ENCODE peak calls at places on chromosomes 6 and 20, in seven cellular contexts. D is aorta; H is pancreas; S is neuronal stem cell; B is effector memory CD4-positive, alpha-beta T cell; A is CD8-positive, alpha-beta memory T cell; Z is tibial nerve. L is an unnamed sample.

GRCh38 chr20:48202774-48203173 is 417.5 kb upstream of the SULF2 start:
- DNase-seq in D (peak; percentile 28), H (no peak), S (no peak), B (no peak), A (no peak), Z (no peak), L (no peak)

GRCh38 chr6:127590344-127590743 is 13.4 kb downstream of the C6orf58 start:
- DNase-seq in D (no peak), H (no peak), S (no peak), B (no peak), A (no peak), Z (no peak), L (no peak)

GRCh38 chr6:26158581-26159416 is 71.6 kb downstream of the HFE start:
- DNase-seq in D (peak; percentile 82), H (no peak), S (no peak), B (peak; percentile 57), A (peak; percentile 77), Z (peak; percentile 55), L (no peak)

GRCh38 chr6:134706806-134707205 is 243.1 kb downstream of the ALDH8A1 start:
- DNase-seq in D (no peak), H (no peak), S (no peak), B (no peak), A (no peak), Z (no peak), L (no peak)

GRCh38 chr20:11041396-11041795 is 367.6 kb upstream of the JAG1 start:
- DNase-seq in D (no peak), H (no peak), S (no peak), B (no peak), A (no peak), Z (no peak), L (no peak)

GRCh38 chr6:100370265-100370664 is 94.5 kb downstream of the SIM1 start:
- DNase-seq in D (no peak), H (no peak), S (no peak), B (no peak), A (no peak), Z (no peak), L (no peak)

GRCh38 chr20:40571625-40572024 is 117.4 kb downstream of the MAFB start:
- DNase-seq in D (peak; percentile 47), H (no peak), S (no peak), B (no peak), A (no peak), Z (no peak), L (no peak)

GRCh38 chr20:8073024-8073832 is 53.7 kb upstream of the TMX4 start:
- DNase-seq in D (no peak), H (no peak), S (no peak), B (peak; percentile 0), A (no peak), Z (no peak), L (no peak)

GRCh38 chr6:2862712-2863174 is 21.1 kb upstream of the SERPINB1 start:
- DNase-seq in D (no peak), H (no peak), S (no peak), B (no peak), A (no peak), Z (no peak), L (no peak)

GRCh38 chr6:110826236-110827129 is 11.2 kb upstream of the CDK19 start:
- DNase-seq in D (peak; percentile 51), H (no peak), S (no peak), B (no peak), A (no peak), Z (peak; percentile 12), L (no peak)

GRCh38 chr6:116884530-116884929 is 7.5 kb downstream of the RFX6 start:
- DNase-seq in D (no peak), H (no peak), S (no peak), B (no peak), A (no peak), Z (no peak), L (no peak)

GRCh38 chr6:118771253-118771652 is 119.9 kb upstream of the CEP85L start:
- DNase-seq in D (no peak), H (no peak), S (no peak), B (no peak), A (no peak), Z (no peak), L (no peak)

GRCh38 chr6:17096657-17097056 is 5.2 kb upstream of the STMND1 start:
- DNase-seq in D (no peak), H (no peak), S (no peak), B (no peak), A (no peak), Z (no peak), L (no peak)

GRCh38 chr6:35469711-35470662 is 1.8 kb downstream of the RPL10A start:
- DNase-seq in D (no peak), H (peak; percentile 77), S (no peak), B (no peak), A (peak; percentile 17), Z (no peak), L (no peak)

GRCh38 chr6:167744681-167745659 is 81.7 kb upstream of the AFDN start:
- DNase-seq in D (no peak), H (no peak), S (no peak), B (no peak), A (no peak), Z (no peak), L (no peak)

DNA sequence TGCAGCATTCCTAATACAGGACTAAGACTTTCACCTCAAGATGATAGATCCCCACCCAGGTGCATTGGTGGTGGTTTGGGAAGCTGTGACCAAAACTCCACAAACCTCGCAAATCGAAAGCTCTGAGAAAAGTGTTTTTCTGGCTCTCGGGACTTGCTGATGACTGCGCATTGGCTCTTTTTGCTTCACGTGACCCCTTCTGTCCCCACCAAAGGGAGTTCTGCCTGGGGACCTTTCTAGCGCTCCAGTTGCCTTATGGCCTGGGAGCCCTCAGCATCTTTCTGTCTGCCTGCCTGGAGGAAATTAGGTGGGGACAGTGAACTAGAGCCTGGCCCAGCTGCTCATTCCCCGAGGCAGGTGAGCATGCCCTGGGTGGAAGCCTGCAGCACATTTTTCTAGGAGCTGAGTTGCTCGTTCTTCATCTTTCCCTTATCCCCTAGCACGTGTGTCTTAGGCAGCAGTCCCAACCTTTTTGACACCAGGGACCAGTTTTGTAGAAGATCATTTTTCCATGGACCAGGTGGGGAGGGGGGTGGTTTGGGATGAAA is 90.2 kb downstream of the TXNDC5 start:
- DNase-seq in D (no peak), H (no peak), S (no peak), B (no peak), A (no peak), Z (no peak), L (no peak)
- H3K4me1 ChIP-seq in D (no peaks in the 10 kb centered on the region), H (no peaks in the 10 kb centered on the region), S (no peaks in the 10 kb centered on the region), B (no peaks in the 10 kb centered on the region), A (no peaks in the 10 kb centered on the region), Z (no peaks in the 10 kb centered on the region), L (no peaks in the 10 kb centered on the region)

DNA sequence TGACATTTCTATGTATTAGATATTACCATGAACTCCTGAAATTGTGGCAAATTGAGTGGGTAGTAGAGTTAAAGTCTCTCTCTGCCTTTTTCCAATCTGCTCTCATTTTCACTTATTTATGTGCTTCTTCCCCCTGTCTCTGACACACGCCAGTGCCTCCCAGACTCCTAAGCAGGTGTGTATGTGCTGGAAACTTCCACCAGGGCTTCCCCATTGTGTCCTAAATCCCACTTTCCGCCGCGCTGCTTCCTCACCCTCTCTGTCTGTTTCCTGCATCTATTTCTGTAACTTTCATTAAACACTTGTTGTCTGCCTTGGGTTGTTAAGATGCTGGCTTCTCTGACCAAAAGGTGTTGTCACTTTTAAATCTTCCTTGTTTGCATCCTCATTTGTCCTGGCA is 97.6 kb upstream of the HDGFL1 start:
- DNase-seq in D (no peak), H (no peak), S (no peak), B (no peak), A (no peak), Z (no peak), L (no peak)
- H3K4me3 ChIP-seq in D (no peak overlapping the region), H (no peak overlapping the region), S (no peak overlapping the region), B (no peak overlapping the region), A (no peak overlapping the region), Z (no peak overlapping the region), L (no peak overlapping the region)

DNA sequence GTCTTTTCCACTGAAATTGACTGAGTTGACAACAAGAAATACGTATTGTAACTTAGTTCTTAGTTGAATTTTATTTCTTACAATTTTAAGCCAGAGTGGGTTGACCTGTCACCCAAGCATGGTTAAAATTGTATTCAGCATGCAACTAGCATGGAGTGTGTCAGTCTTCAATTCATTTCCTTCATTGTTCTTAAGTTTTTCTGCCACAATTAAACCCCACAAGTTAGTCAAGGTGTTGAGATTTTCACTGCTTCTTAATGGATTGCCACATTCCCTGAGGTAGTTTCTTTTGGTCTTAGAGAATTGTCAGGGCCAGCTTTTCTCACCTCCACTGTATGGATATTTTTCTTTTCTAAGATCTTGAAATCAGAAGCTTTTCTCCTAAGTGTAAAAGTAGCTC is 2.1 kb downstream of the PTPN1 start:
- DNase-seq in D (no peak), H (no peak), S (no peak), B (no peak), A (no peak), Z (no peak), L (no peak)
- H3K4me1 ChIP-seq in D (peaks cover 4% of the 10 kb centered on the region), H (no peaks in the 10 kb centered on the region), S (peaks cover 12% of the 10 kb centered on the region), B (peaks cover 44% of the 10 kb centered on the region), A (peaks cover 69% of the 10 kb centered on the region), Z (peaks cover 58% of the 10 kb centered on the region), L (no peaks in the 10 kb centered on the region)

GRCh38 chr6:27565839-27566779 is 93.2 kb upstream of the ZNF184 start:
- DNase-seq in D (no peak), H (no peak), S (no peak), B (no peak), A (no peak), Z (no peak), L (no peak)
- H3K4me3 ChIP-seq in D (no peak overlapping the region), H (no peak overlapping the region), S (peak overlapping the region; percentile 73), B (no peak overlapping the region), A (no peak overlapping the region), Z (no peak overlapping the region), L (peak overlapping the region; percentile 52)

GRCh38 chr6:108650325-108650724 is 89.6 kb downstream of the FOXO3 start:
- DNase-seq in D (no peak), H (no peak), S (no peak), B (no peak), A (no peak), Z (no peak), L (no peak)
- H3K4me1 ChIP-seq in D (peaks cover 7% of the 10 kb centered on the region), H (peaks cover 41% of the 10 kb centered on the region), S (peaks cover 5% of the 10 kb centered on the region), B (no peaks in the 10 kb centered on the region), A (peaks cover 6% of the 10 kb centered on the region), Z (peaks cover 88% of the 10 kb centered on the region), L (peaks cover 2% of the 10 kb centered on the region)

L was measured in iPS DF 6.9.